ENCODE peak calls at places on chromosomes 2 and 18, in nine cellular contexts. T is left lung, G is left ventricle myocardium inferior, N is mesendoderm, H is bronchial epithelial cell, I is upper lobe of right lung, X is sigmoid colon, J is kidney epithelial cell, Z is endothelial cell of umbilical vein. R is an unnamed sample.

GRCh38 chr2:72915076-72915906 is 2.0 kb upstream of the EMX1 start:
- DNase-seq in T (no peak), G (no peak), N (peak; percentile 30), H (no peak), I (no peak), X (peak; percentile 50), J (no peak), Z (no peak), R (peak; percentile 39)

GRCh38 chr18:36352384-36352783 is 54.9 kb downstream of the FHOD3 start:
- DNase-seq in T (no peak), G (no peak), N (no peak), H (peak; percentile 86), I (no peak), X (no peak), J (peak; percentile 88), Z (no peak), R (no peak)

GRCh38 chr2:240247241-240247867 is 106.9 kb upstream of the OTOS start:
- DNase-seq in T (no peak), G (no peak), N (no peak), H (no peak), I (no peak), X (peak; percentile 61), J (no peak), Z (no peak), R (peak; percentile 36)

GRCh38 chr2:160045703-160046210 is 16.7 kb downstream of the PLA2R1 start:
- DNase-seq in T (no peak), G (no peak), N (no peak), H (no peak), I (no peak), X (no peak), J (no peak), Z (no peak), R (no peak)

GRCh38 chr2:205481861-205482260 is 200.4 kb upstream of the NRP2 start:
- DNase-seq in T (no peak), G (no peak), N (no peak), H (no peak), I (no peak), X (no peak), J (no peak), Z (no peak), R (no peak)

GRCh38 chr18:1294229-1294628 is 389.6 kb downstream of the ADCYAP1 start:
- DNase-seq in T (no peak), G (no peak), N (no peak), H (no peak), I (no peak), X (no peak), J (no peak), Z (no peak), R (no peak)

GRCh38 chr18:26771524-26771923 is 94.0 kb downstream of the AQP4 start:
- DNase-seq in T (no peak), G (no peak), N (peak; percentile 54), H (no peak), I (no peak), X (no peak), J (no peak), Z (no peak), R (no peak)

GRCh38 chr2:182447843-182448242 is 21.0 kb upstream of the PDE1A start:
- DNase-seq in T (no peak), G (no peak), N (peak; percentile 87), H (no peak), I (no peak), X (no peak), J (no peak), Z (no peak), R (no peak)

GRCh38 chr2:66233981-66234380 is 200.9 kb upstream of the MEIS1 start:
- DNase-seq in T (no peak), G (no peak), N (no peak), H (no peak), I (no peak), X (no peak), J (no peak), Z (no peak), R (no peak)

GRCh38 chr2:235903803-235904637 is 264.2 kb downstream of the GBX2 start:
- DNase-seq in T (no peak), G (no peak), N (peak; percentile 57), H (no peak), I (no peak), X (no peak), J (no peak), Z (no peak), R (no peak)

GRCh38 chr2:23900133-23900926 is 26.6 kb downstream of the ATAD2B start:
- DNase-seq in T (no peak), G (no peak), N (no peak), H (peak; percentile 87), I (no peak), X (no peak), J (peak; percentile 19), Z (no peak), R (no peak)

GRCh38 chr2:180443896-180444295 is 436.8 kb upstream of the CWC22 start:
- DNase-seq in T (no peak), G (no peak), N (no peak), H (peak; percentile 91), I (no peak), X (no peak), J (no peak), Z (no peak), R (no peak)

GRCh38 chr2:104939570-104940235 is 85.8 kb downstream of the POU3F3 start:
- DNase-seq in T (no peak), G (no peak), N (no peak), H (no peak), I (no peak), X (no peak), J (no peak), Z (no peak), R (no peak)

GRCh38 chr2:236956641-236957040 is 129.0 kb upstream of the COPS8 start:
- DNase-seq in T (no peak), G (no peak), N (peak; percentile 83), H (no peak), I (no peak), X (no peak), J (no peak), Z (no peak), R (no peak)

GRCh38 chr2:3264010-3264744 is 113.4 kb downstream of the EIPR1 start:
- DNase-seq in T (peak; percentile 53), G (no peak), N (no peak), H (no peak), I (no peak), X (no peak), J (no peak), Z (no peak), R (no peak)

GRCh38 chr2:221176666-221177065 is 395.4 kb downstream of the EPHA4 start:
- DNase-seq in T (no peak), G (no peak), N (no peak), H (no peak), I (no peak), X (no peak), J (no peak), Z (no peak), R (no peak)

GRCh38 chr2:221178139-221178538 is 394.0 kb downstream of the EPHA4 start:
- DNase-seq in T (no peak), G (no peak), N (no peak), H (no peak), I (no peak), X (no peak), J (no peak), Z (no peak), R (no peak)
- H3K36me3 ChIP-seq in T (no peaks in the 10 kb centered on the region), G (no peaks in the 10 kb centered on the region), N (no peaks in the 10 kb centered on the region), H (no peaks in the 10 kb centered on the region), I (no peaks in the 10 kb centered on the region), X (no peaks in the 10 kb centered on the region), J (no peaks in the 10 kb centered on the region), Z (no peaks in the 10 kb centered on the region), R (no peaks in the 10 kb centered on the region)

DNA sequence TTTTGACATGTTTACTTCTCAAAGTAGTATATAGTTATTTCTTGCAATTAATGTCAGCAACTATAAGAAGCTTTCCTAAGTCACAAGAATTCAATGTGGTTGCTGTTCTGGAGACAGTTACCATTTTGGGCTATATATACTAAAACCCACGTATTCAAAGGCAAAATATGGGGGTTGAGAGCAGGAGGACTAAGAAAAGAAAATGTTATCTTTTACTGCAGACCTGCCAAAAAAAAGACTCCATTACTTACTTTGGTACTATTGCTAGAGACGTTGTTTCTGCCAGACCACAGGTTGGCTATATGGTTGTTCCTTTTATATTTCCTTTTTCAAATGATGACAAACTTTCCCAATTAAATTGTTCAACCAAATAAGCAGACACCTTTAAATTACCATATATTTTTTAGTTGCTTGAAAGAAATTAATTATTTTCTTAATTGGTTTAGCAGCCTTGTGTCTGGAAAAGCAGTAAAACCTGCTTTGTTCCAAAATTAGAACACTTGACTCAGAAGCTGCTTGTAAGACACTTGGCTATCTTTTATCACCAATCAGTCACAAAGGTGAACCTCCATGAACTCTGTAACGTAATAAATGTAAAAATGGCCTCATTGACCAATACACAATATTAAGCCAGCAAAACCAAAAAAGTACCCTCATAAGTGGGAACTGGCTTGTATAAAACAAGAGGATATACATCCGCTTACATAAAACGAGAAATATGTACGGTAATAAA is 8.2 kb upstream of the OSGEPL1 start:
- DNase-seq in T (no peak), G (no peak), N (no peak), H (no peak), I (no peak), X (no peak), J (no peak), Z (no peak), R (no peak)
- H3K36me3 ChIP-seq in T (peaks cover 3% of the 10 kb centered on the region), G (peaks cover 74% of the 10 kb centered on the region), N (peaks cover 1% of the 10 kb centered on the region), H (peaks cover 6% of the 10 kb centered on the region), I (peaks cover 80% of the 10 kb centered on the region), X (peaks cover 30% of the 10 kb centered on the region), J (no peaks in the 10 kb centered on the region), Z (peaks cover 11% of the 10 kb centered on the region), R (peaks cover 76% of the 10 kb centered on the region)

DNA sequence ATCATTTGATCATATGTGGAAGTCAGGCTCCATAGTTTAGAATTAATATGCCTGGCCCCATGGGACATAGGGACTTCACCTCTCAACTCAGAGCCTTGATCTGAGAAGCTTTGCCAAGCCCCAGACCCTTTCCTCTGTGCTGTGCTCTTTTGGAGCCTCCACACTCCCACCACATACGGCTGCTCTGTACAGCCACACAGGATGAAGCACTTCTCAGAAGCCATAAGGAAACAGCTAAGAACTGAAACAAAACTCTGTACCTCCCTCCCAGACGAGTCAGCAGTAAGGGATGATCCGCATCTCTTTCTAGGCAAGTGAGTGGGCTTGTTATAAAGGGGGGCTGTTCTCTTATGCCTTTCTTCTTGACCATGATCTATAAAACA is 66.5 kb downstream of the CAB39 start:
- DNase-seq in T (no peak), G (no peak), N (no peak), H (no peak), I (no peak), X (no peak), J (no peak), Z (no peak), R (no peak)
- H3K36me3 ChIP-seq in T (no peaks in the 10 kb centered on the region), G (peaks cover 3% of the 10 kb centered on the region), N (no peaks in the 10 kb centered on the region), H (peaks cover 7% of the 10 kb centered on the region), I (no peaks in the 10 kb centered on the region), X (no peaks in the 10 kb centered on the region), J (no peaks in the 10 kb centered on the region), Z (peaks cover 2% of the 10 kb centered on the region), R (peaks cover 61% of the 10 kb centered on the region)

GRCh38 chr18:30163573-30163972 is 879.0 kb downstream of the DSC3 start:
- DNase-seq in T (no peak), G (no peak), N (no peak), H (peak; percentile 9), I (no peak), X (no peak), J (no peak), Z (no peak), R (no peak)

DNA sequence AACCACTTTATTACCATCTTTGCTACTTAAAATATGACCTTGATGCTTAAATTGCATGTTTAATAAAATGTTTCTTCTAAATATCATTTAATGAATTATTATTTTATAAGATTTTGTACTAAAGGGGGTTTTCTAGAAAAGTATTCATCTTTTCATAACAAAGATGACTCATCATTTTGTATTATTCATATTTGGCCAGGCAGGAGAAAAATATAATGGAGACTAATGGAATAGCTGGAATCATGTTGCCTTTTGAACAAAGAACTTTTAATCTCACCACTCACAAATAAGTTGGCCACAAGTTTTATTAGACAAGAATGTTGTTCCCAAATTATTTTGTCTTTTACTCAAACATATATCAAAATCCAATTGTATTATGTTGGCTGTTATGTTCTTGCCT is 882.4 kb downstream of the DSC3 start:
- DNase-seq in T (no peak), G (no peak), N (no peak), H (no peak), I (no peak), X (no peak), J (no peak), Z (no peak), R (no peak)
- H3K36me3 ChIP-seq in T (no peaks in the 10 kb centered on the region), G (no peaks in the 10 kb centered on the region), N (no peaks in the 10 kb centered on the region), H (no peaks in the 10 kb centered on the region), I (no peaks in the 10 kb centered on the region), X (no peaks in the 10 kb centered on the region), J (no peaks in the 10 kb centered on the region), Z (no peaks in the 10 kb centered on the region), R (no peaks in the 10 kb centered on the region)